ENCODE peak calls at places on chromosomes 3 and 15, in seven cellular contexts. B is upper lobe of left lung, G is pancreas, K is endothelial cell of umbilical vein, L is psoas muscle, R is neural progenitor cell, D is foreskin keratinocyte. J is an unnamed sample. For H3K4me1, the result is how much of the 10 kb centered on the place peaks cover.

GRCh38 chr3:172448661-172449467 is 608 bp upstream of the GHSR start:
- DNase-seq in B (peak), G (peak), K (no peak), L (no peak), R (peak), D (no peak), J (no peak)

GRCh38 chr3:43838877-43839276 is 148.1 kb downstream of the ABHD5 start:
- DNase-seq in B (no peak), G (no peak), K (no peak), L (no peak), R (no peak), D (peak), J (no peak)

GRCh38 chr3:18177271-18177670 is 247.9 kb downstream of the SATB1 start:
- DNase-seq in B (no peak), G (no peak), K (no peak), L (no peak), R (no peak), D (no peak), J (no peak)

GRCh38 chr15:38671675-38672141 is 107.1 kb upstream of the RASGRP1 start:
- DNase-seq in B (no peak), G (no peak), K (no peak), L (no peak), R (no peak), D (no peak), J (no peak)

GRCh38 chr15:58987036-58987435 is 427 bp upstream of the RNF111 start:
- DNase-seq in B (no peak), G (no peak), K (no peak), L (no peak), R (no peak), D (no peak), J (no peak)

GRCh38 chr3:97687734-97688133 is 76.8 kb upstream of the ARL6 start:
- DNase-seq in B (no peak), G (no peak), K (no peak), L (no peak), R (no peak), D (peak), J (no peak)

GRCh38 chr15:88704791-88705768 is 66.3 kb downstream of the ISG20 start:
- DNase-seq in B (peak), G (peak), K (peak), L (peak), R (peak), D (no peak), J (no peak)

GRCh38 chr3:171068658-171069057 is 42.1 kb upstream of the SLC2A2 start:
- DNase-seq in B (no peak), G (no peak), K (no peak), L (no peak), R (no peak), D (no peak), J (no peak)

GRCh38 chr3:52866427-52866826 is 30.9 kb downstream of the STIMATE start:
- DNase-seq in B (no peak), G (no peak), K (no peak), L (no peak), R (no peak), D (no peak), J (no peak)

GRCh38 chr15:39922450-39923092 is 2.5 kb upstream of the GPR176 start:
- DNase-seq in B (no peak), G (no peak), K (no peak), L (no peak), R (peak), D (no peak), J (no peak)

GRCh38 chr3:172595648-172596393 is 72.6 kb upstream of the TNFSF10 start:
- DNase-seq in B (no peak), G (no peak), K (peak), L (no peak), R (peak), D (peak), J (no peak)

GRCh38 chr15:89442155-89442554 is 54.2 kb downstream of the RHCG start:
- DNase-seq in B (no peak), G (peak), K (no peak), L (no peak), R (no peak), D (no peak), J (no peak)

GRCh38 chr3:1578105-1578833 is 485.4 kb downstream of the CNTN6 start:
- DNase-seq in B (no peak), G (no peak), K (no peak), L (no peak), R (no peak), D (peak), J (no peak)

GRCh38 chr3:97439373-97439772 is 325.2 kb upstream of the ARL6 start:
- DNase-seq in B (no peak), G (no peak), K (no peak), L (no peak), R (peak), D (no peak), J (no peak)

GRCh38 chr3:59081071-59081470 is 31.2 kb upstream of the CFAP20DC start:
- DNase-seq in B (no peak), G (no peak), K (no peak), L (no peak), R (no peak), D (peak), J (no peak)

GRCh38 chr3:59084598-59084997 is 34.8 kb upstream of the CFAP20DC start:
- DNase-seq in B (no peak), G (no peak), K (no peak), L (no peak), R (no peak), D (peak), J (no peak)

GRCh38 chr3:59074764-59075163 is 24.9 kb upstream of the CFAP20DC start:
- DNase-seq in B (no peak), G (no peak), K (no peak), L (no peak), R (no peak), D (no peak), J (no peak)

GRCh38 chr3:59079962-59080361 is 30.1 kb upstream of the CFAP20DC start:
- DNase-seq in B (no peak), G (no peak), K (no peak), L (no peak), R (no peak), D (no peak), J (no peak)
- H3K4me1 ChIP-seq in B (under half), G (under half), K (under half), L (under half), R (under half), D (under half), J (under half)

GRCh38 chr3:111338059-111338698 is 203.8 kb upstream of the CD96 start:
- DNase-seq in B (no peak), G (no peak), K (peak), L (no peak), R (peak), D (peak), J (no peak)
- TF ChIP-seq CTCF in B (no peak), G (peak), K (peak), L (peak), R (peak), D (peak), J (peak)

DNA sequence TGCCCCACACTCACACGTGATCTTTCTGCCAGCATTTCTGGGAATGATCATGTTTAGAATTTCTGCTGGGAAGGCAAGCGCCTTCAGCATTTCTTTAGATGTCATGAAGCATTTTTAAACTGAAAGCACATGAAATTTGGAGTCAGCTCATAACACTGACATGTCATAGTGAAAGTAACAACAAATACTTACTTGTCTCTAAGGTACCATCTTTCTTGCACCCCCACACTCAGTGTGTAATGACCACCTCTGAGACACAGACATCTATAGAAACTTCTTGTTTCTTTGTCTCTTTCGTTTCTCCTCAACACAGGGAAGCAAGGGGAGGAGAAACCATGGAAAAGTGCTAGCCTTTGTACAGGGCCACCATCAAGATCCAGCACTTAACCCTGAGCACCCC is 171.7 kb downstream of the RORA start:
- DNase-seq in B (no peak), G (no peak), K (no peak), L (no peak), R (no peak), D (no peak), J (no peak)
- H3K4me1 ChIP-seq in B (under half), G (under half), K (under half), L (under half), R (under half), D (under half), J (under half)

GRCh38 chr3:141941093-141941492 is 64.7 kb downstream of the ATP1B3 start:
- DNase-seq in B (no peak), G (no peak), K (peak), L (no peak), R (no peak), D (no peak), J (no peak)

GRCh38 chr3:141938011-141938350 is 61.5 kb downstream of the ATP1B3 start:
- DNase-seq in B (no peak), G (no peak), K (no peak), L (no peak), R (no peak), D (no peak), J (no peak)

GRCh38 chr3:141942006-141942405 is 65.6 kb downstream of the ATP1B3 start:
- DNase-seq in B (no peak), G (no peak), K (no peak), L (no peak), R (no peak), D (no peak), J (no peak)

GRCh38 chr3:141939759-141940158 is 63.3 kb downstream of the ATP1B3 start:
- DNase-seq in B (no peak), G (no peak), K (no peak), L (no peak), R (no peak), D (no peak), J (no peak)

GRCh38 chr3:141940204-141940776 is 63.8 kb downstream of the ATP1B3 start:
- DNase-seq in B (no peak), G (no peak), K (peak), L (no peak), R (peak), D (peak), J (no peak)
- TF ChIP-seq CTCF in B (no peak), G (no peak), K (no peak), L (no peak), R (peak), D (peak), J (no peak)

GRCh38 chr3:25661694-25662455 is 2.8 kb downstream of the TOP2B start:
- DNase-seq in B (no peak), G (no peak), K (peak), L (no peak), R (no peak), D (no peak), J (no peak)

GRCh38 chr3:25664810-25665645 is at the start of gene TOP2B:
- DNase-seq in B (peak), G (peak), K (peak), L (peak), R (peak), D (peak), J (peak)

GRCh38 chr3:25664066-25664809 is 469 bp downstream of the TOP2B start:
- DNase-seq in B (peak), G (peak), K (peak), L (peak), R (peak), D (no peak), J (peak)

GRCh38 chr3:25663324-25664065 is 1.2 kb downstream of the TOP2B start:
- DNase-seq in B (no peak), G (no peak), K (peak), L (no peak), R (peak), D (peak), J (no peak)

GRCh38 chr3:25662921-25663320 is 1.8 kb downstream of the TOP2B start:
- DNase-seq in B (no peak), G (no peak), K (no peak), L (no peak), R (no peak), D (no peak), J (no peak)
- H3K4me1 ChIP-seq in B (under half), G (under half), K (under half), L (half or more), R (under half), D (under half), J (half or more)

GRCh38 chr3:49718419-49719213 is 868 bp downstream of the AMIGO3 start:
- DNase-seq in B (peak), G (peak), K (peak), L (no peak), R (peak), D (peak), J (no peak)
- TF ChIP-seq CTCF in B (no peak), G (no peak), K (no peak), L (no peak), R (no peak), D (no peak), J (no peak)

DNA sequence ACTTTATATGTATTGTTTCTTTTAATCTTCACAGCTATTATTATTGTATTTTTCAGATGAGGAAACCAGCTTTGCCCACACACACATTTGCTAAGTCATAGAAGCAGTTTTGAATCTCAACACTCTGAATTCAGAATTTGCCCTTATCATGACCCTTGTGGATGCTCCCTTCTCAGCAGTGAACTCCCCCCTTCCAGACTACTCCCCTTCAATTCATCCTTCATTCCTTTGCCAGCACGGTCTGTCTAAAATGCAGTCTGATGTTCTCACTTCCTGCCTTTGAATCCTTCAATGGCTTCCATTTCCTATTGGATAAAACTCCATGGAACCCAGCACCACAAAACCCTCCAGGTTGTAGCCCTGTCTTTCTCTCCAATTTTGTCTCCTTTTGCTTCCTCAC is 52.5 kb upstream of the TSC22D2 start:
- DNase-seq in B (no peak), G (no peak), K (no peak), L (no peak), R (no peak), D (no peak), J (no peak)
- H3K4me1 ChIP-seq in B (under half), G (under half), K (under half), L (under half), R (under half), D (under half), J (under half)

GRCh38 chr3:59653405-59654119 is 603.7 kb upstream of the CFAP20DC start:
- DNase-seq in B (no peak), G (no peak), K (no peak), L (no peak), R (no peak), D (peak), J (no peak)
- TF ChIP-seq CTCF in B (no peak), G (no peak), K (no peak), L (no peak), R (no peak), D (peak), J (no peak)

GRCh38 chr15:74402873-74403589 is 30.7 kb downstream of the SEMA7A start:
- DNase-seq in B (no peak), G (no peak), K (no peak), L (no peak), R (no peak), D (no peak), J (no peak)

GRCh38 chr15:74405823-74406222 is 27.9 kb downstream of the SEMA7A start:
- DNase-seq in B (no peak), G (no peak), K (no peak), L (no peak), R (no peak), D (no peak), J (no peak)

GRCh38 chr15:74402337-74402839 is 31.4 kb downstream of the SEMA7A start:
- DNase-seq in B (no peak), G (peak), K (no peak), L (no peak), R (no peak), D (no peak), J (no peak)

GRCh38 chr15:74403590-74403919 is 30.2 kb downstream of the SEMA7A start:
- DNase-seq in B (no peak), G (no peak), K (no peak), L (no peak), R (no peak), D (no peak), J (no peak)

DNA sequence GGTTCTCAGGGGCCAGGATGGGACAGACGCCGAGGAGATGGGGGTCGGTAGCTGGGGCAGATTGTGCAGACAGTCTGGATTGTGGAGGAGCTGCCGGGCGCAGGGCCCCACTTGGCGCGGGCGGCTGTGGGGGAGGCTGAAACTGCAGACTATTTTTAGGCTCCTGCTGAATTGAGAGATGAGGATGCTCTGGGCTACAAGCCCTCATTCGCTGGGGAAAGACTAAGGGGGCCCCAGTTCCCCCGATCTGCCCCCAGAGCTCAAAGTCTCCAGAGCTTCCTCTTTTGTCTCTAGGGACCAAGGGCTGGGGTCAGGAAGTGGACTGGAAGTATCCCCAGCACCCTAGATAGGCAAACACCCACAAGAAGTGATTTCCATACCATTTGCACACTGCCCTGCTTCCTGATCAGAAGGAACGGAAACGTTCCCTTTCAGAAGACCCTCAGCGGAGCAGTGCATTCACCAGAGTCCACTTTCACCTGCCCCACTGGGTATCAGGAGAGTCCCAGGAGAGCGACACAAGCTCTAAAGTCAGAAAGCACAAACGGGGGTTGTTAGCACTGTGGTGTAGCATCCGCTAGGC is 29.7 kb downstream of the SEMA7A start:
- DNase-seq in B (no peak), G (no peak), K (no peak), L (no peak), R (no peak), D (no peak), J (no peak)
- H3K4me1 ChIP-seq in B (under half), G (under half), K (under half), L (under half), R (under half), D (under half), J (under half)

DNA sequence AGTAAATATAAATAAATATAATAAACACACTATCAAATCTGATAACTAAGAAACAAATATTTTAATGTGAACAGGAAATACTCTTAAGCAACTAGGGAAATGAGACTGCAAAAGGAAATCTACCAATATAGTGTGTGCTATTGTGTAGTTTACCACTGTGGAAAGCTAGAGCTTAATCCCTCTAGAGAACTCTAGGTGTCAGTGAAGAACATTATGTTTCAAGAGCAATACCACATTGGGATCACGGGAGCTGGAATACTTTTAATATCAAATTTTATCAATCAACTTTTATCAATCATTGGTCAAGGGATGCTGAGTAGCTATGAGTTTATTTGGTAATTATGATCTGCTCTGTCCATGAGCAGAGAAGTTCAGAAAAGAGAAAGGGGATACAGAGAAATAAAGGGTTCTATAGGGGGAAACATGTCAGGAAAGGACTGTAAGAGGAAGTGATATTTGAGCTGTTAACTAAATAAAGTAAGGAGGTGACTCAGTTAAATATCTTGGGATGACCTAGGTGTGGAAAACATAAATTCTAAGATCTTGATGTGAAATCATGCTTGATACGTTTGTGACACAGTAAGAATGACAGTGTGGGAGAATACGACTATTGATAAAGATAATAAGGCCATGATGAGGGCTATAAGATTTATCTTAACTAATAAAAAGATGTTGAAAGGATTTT is 762.2 kb upstream of the ALCAM start:
- DNase-seq in B (no peak), G (no peak), K (peak), L (no peak), R (no peak), D (peak), J (no peak)
- TF ChIP-seq CTCF in B (no peak), G (no peak), K (peak), L (no peak), R (peak), D (peak), J (no peak)

J was measured in esophagus squamous epithelium.